ENCODE peak calls at places on chromosomes 13 and 19, in eight cellular contexts. C is HT1080, G is transverse colon, D is NCI-H1105, E is BJ, J is A549, X is ascending aorta, N is DMS153. M is an unnamed sample.

GRCh38 chr13:94704347-94705080 is 7.8 kb downstream of the SOX21 start:
- DNase-seq in C (no peak), G (no peak), D (no peak), E (no peak), J (no peak), X (no peak), N (no peak), M (no peak)

GRCh38 chr13:76717092-76717491 is 169.1 kb downstream of the KCTD12 start:
- DNase-seq in C (peak; percentile 13), G (no peak), D (no peak), E (no peak), J (no peak), X (no peak), N (no peak), M (no peak)

GRCh38 chr13:72500851-72501250 is 226.6 kb downstream of the MZT1 start:
- DNase-seq in C (no peak), G (no peak), D (no peak), E (no peak), J (no peak), X (no peak), N (no peak), M (no peak)

GRCh38 chr19:33445752-33446070 is 72.2 kb downstream of the CEBPG start:
- DNase-seq in C (no peak), G (no peak), D (no peak), E (no peak), J (no peak), X (no peak), N (no peak), M (no peak)

GRCh38 chr19:55085923-55086715 is 10.4 kb downstream of the EPS8L1 start:
- DNase-seq in C (no peak), G (no peak), D (no peak), E (no peak), J (no peak), X (no peak), N (no peak), M (no peak)

GRCh38 chr19:17881701-17882100 is 10.0 kb downstream of the SLC5A5 start:
- DNase-seq in C (no peak), G (no peak), D (no peak), E (no peak), J (no peak), X (no peak), N (no peak), M (no peak)

GRCh38 chr19:36058481-36059179 is 3.9 kb downstream of the WDR62 start:
- DNase-seq in C (no peak), G (no peak), D (no peak), E (no peak), J (no peak), X (no peak), N (no peak), M (no peak)

GRCh38 chr19:38557205-38557799 is 60.5 kb downstream of the MAP4K1 start:
- DNase-seq in C (no peak), G (peak; percentile 63), D (no peak), E (no peak), J (no peak), X (no peak), N (no peak), M (no peak)

M was measured in COLO829.